ENCODE peak calls at places on chromosomes 4 and X, in seven cellular contexts. D is nephron progenitor cell; H is sciatic nerve; W is activated CD4-positive, alpha-beta T cell treated with anti-CD3 and anti-CD28 coated beads for 24 hours; F is Right ventricle myocardium superior; P is left cardiac atrium; C is GM23338. L is an unnamed sample.

GRCh38 chr4:186651181-186651603 is 72.5 kb downstream of the FAT1 start:
- DNase-seq in D (no peak), H (no peak), W (no peak), F (no peak), P (no peak), C (no peak), L (no peak)

GRCh38 chr4:37917388-37917787 is 26.5 kb downstream of the TBC1D1 start:
- DNase-seq in D (no peak), H (no peak), W (no peak), F (no peak), P (no peak), C (no peak), L (no peak)

GRCh38 chr4:40333921-40334352 is 1.2 kb upstream of the CHRNA9 start:
- DNase-seq in D (no peak), H (no peak), W (no peak), F (no peak), P (no peak), C (peak), L (no peak)

GRCh38 chr4:2786152-2786671 is 6.7 kb upstream of the SH3BP2 start:
- DNase-seq in D (no peak), H (peak), W (peak), F (no peak), P (no peak), C (no peak), L (no peak)

GRCh38 chr4:74127745-74128144 is 28.8 kb upstream of the CXCL2 start:
- DNase-seq in D (no peak), H (no peak), W (no peak), F (no peak), P (no peak), C (no peak), L (no peak)

GRCh38 chr4:101039367-101039766 is 308.0 kb downstream of the PPP3CA start:
- DNase-seq in D (no peak), H (no peak), W (no peak), F (no peak), P (no peak), C (no peak), L (no peak)

GRCh38 chr4:167290684-167291083 is 56.4 kb upstream of the SPOCK3 start:
- DNase-seq in D (no peak), H (no peak), W (no peak), F (no peak), P (no peak), C (peak), L (no peak)

GRCh38 chr4:54929459-54929858 is 195.9 kb downstream of the KDR start:
- DNase-seq in D (no peak), H (no peak), W (no peak), F (no peak), P (no peak), C (no peak), L (no peak)

GRCh38 chrX:83508526-83509245 is 596 bp downstream of the POU3F4 start:
- DNase-seq in D (no peak), H (no peak), W (no peak), F (no peak), P (peak), C (no peak), L (peak)

GRCh38 chr4:38856524-38857337 is at the start of gene TLR6:
- DNase-seq in D (peak), H (peak), W (peak), F (no peak), P (no peak), C (peak), L (peak)

GRCh38 chrX:54807524-54808108 is at the start of gene MAGED2:
- DNase-seq in D (peak), H (peak), W (no peak), F (no peak), P (no peak), C (peak), L (no peak)

GRCh38 chrX:82412851-82413250 is 1095.2 kb upstream of the POU3F4 start:
- DNase-seq in D (no peak), H (no peak), W (no peak), F (no peak), P (no peak), C (no peak), L (no peak)